ENCODE peak calls at places on chromosomes 11 and 22, in ten cellular contexts. K is effector CD4-positive, alpha-beta T cell; U is upper lobe of right lung; J is B cell; C is nephron progenitor cell; D is stimulated activated CD4-positive, alpha-beta T cell treated with anti-CD3 and anti-CD28 coated beads, TNF-alpha, amount 100 ng/mL, for 1 hour; N is hypothalamus; M is MM.1S; B is uterus; E is Calu3. Q is an unnamed sample.

GRCh38 chr11:43546561-43547410 is 133.8 kb upstream of the HSD17B12 start:
- DNase-seq in U (no peak), M (no peak), D (no peak), B (no peak), C (no peak), J (no peak), N (no peak), K (no peak), E (no peak), Q (no peak)

GRCh38 chr11:124917115-124917637 is 1.9 kb upstream of the HEPN1 start:
- DNase-seq in C (no peak), E (no peak), D (no peak), B (no peak), N (peak; percentile 77), K (no peak), J (no peak), M (no peak), U (no peak), Q (no peak)

GRCh38 chr11:13291794-13292193 is 14.2 kb downstream of the BMAL1 start:
- DNase-seq in E (no peak), B (no peak), D (no peak), K (no peak), M (no peak), C (no peak), U (no peak), J (no peak), N (no peak), Q (no peak)

GRCh38 chr11:33687733-33688479 is 12.7 kb downstream of the C11orf91 start:
- DNase-seq in D (no peak), C (peak; percentile 66), J (no peak), B (peak; percentile 56), U (no peak), E (peak; percentile 75), K (no peak), N (peak; percentile 36), M (peak; percentile 76), Q (peak; percentile 88)

GRCh38 chr11:131982154-131982553 is 611.7 kb downstream of the NTM start:
- DNase-seq in K (no peak), C (no peak), J (no peak), E (no peak), D (no peak), M (no peak), N (no peak), B (no peak), U (no peak), Q (no peak)

GRCh38 chr22:36913431-36914382 is at the start of gene CSF2RB:
- DNase-seq in K (no peak), J (peak; percentile 59), N (no peak), C (no peak), D (no peak), U (peak; percentile 80), M (peak; percentile 78), E (no peak), B (no peak), Q (no peak)

GRCh38 chr22:49372111-49372529 is 455.6 kb downstream of the BRD1 start:
- DNase-seq in E (no peak), K (no peak), C (no peak), D (no peak), M (no peak), J (no peak), U (peak; percentile 48), N (no peak), B (no peak), Q (no peak)

GRCh38 chr11:225734-226453 is 10.2 kb downstream of the SIRT3 start:
- DNase-seq in D (no peak), K (no peak), J (no peak), B (no peak), N (no peak), E (no peak), U (no peak), C (no peak), M (no peak), Q (peak; percentile 54)